ENCODE peak calls at places on chromosome 2, in eight cellular contexts. One of them, this sample, is unnamed.

GRCh38 chr2:39215545-39215944 is 28.2 kb downstream of the CDKL4 start:
- ATAC-seq in body of pancreas: no peak
- ATAC-seq in Right ventricle myocardium superior: no peak
- ATAC-seq in stimulated activated naive B cell treated with anti-CD40 and anti-IgM and Interleukin-4, amounts not matched to agents 10 μg/mL and 1 μg/mL and 100 μg/mL, for 72 hours: no peak
- ATAC-seq in GM12878: no peak
- ATAC-seq in RWPE2: no peak
- ATAC-seq in foreskin keratinocyte: no peak
- ATAC-seq in GM23338: no peak
- ATAC-seq in this sample: peak

GRCh38 chr2:239121600-239122012 is 273.7 kb downstream of the TWIST2 start:
- ATAC-seq in RWPE2: no peak
- ATAC-seq in stimulated activated naive B cell treated with anti-CD40 and anti-IgM and Interleukin-4, amounts not matched to agents 10 μg/mL and 1 μg/mL and 100 μg/mL, for 72 hours: no peak
- ATAC-seq in GM23338: no peak
- ATAC-seq in Right ventricle myocardium superior: peak
- ATAC-seq in foreskin keratinocyte: no peak
- ATAC-seq in GM12878: no peak
- ATAC-seq in body of pancreas: no peak
- ATAC-seq in this sample: no peak

GRCh38 chr2:140580799-140581198 is 1550.0 kb downstream of the LRP1B start:
- ATAC-seq in body of pancreas: no peak
- ATAC-seq in GM12878: no peak
- ATAC-seq in foreskin keratinocyte: peak
- ATAC-seq in GM23338: no peak
- ATAC-seq in Right ventricle myocardium superior: no peak
- ATAC-seq in RWPE2: peak
- ATAC-seq in stimulated activated naive B cell treated with anti-CD40 and anti-IgM and Interleukin-4, amounts not matched to agents 10 μg/mL and 1 μg/mL and 100 μg/mL, for 72 hours: no peak
- ATAC-seq in this sample: no peak

GRCh38 chr2:143802242-143802641 is 673.0 kb downstream of the ARHGAP15 start:
- ATAC-seq in body of pancreas: no peak
- ATAC-seq in Right ventricle myocardium superior: no peak
- ATAC-seq in GM12878: peak
- ATAC-seq in GM23338: no peak
- ATAC-seq in stimulated activated naive B cell treated with anti-CD40 and anti-IgM and Interleukin-4, amounts not matched to agents 10 μg/mL and 1 μg/mL and 100 μg/mL, for 72 hours: no peak
- ATAC-seq in RWPE2: peak
- ATAC-seq in foreskin keratinocyte: peak
- ATAC-seq in this sample: peak

GRCh38 chr2:55022486-55022885 is 27.8 kb downstream of the RTN4 start:
- ATAC-seq in stimulated activated naive B cell treated with anti-CD40 and anti-IgM and Interleukin-4, amounts not matched to agents 10 μg/mL and 1 μg/mL and 100 μg/mL, for 72 hours: no peak
- ATAC-seq in GM12878: no peak
- ATAC-seq in body of pancreas: no peak
- ATAC-seq in RWPE2: no peak
- ATAC-seq in GM23338: no peak
- ATAC-seq in Right ventricle myocardium superior: no peak
- ATAC-seq in foreskin keratinocyte: no peak
- ATAC-seq in this sample: no peak

GRCh38 chr2:151716721-151717120 is 17.6 kb downstream of the NEB start:
- ATAC-seq in Right ventricle myocardium superior: no peak
- ATAC-seq in GM23338: no peak
- ATAC-seq in stimulated activated naive B cell treated with anti-CD40 and anti-IgM and Interleukin-4, amounts not matched to agents 10 μg/mL and 1 μg/mL and 100 μg/mL, for 72 hours: no peak
- ATAC-seq in foreskin keratinocyte: no peak
- ATAC-seq in body of pancreas: no peak
- ATAC-seq in GM12878: no peak
- ATAC-seq in RWPE2: no peak
- ATAC-seq in this sample: no peak

GRCh38 chr2:144183744-144184143 is 336.2 kb downstream of the ZEB2 start:
- ATAC-seq in foreskin keratinocyte: no peak
- ATAC-seq in Right ventricle myocardium superior: no peak
- ATAC-seq in RWPE2: no peak
- ATAC-seq in GM12878: peak
- ATAC-seq in body of pancreas: no peak
- ATAC-seq in GM23338: no peak
- ATAC-seq in stimulated activated naive B cell treated with anti-CD40 and anti-IgM and Interleukin-4, amounts not matched to agents 10 μg/mL and 1 μg/mL and 100 μg/mL, for 72 hours: peak
- ATAC-seq in this sample: peak

GRCh38 chr2:173858297-173858731 is 106.9 kb downstream of the SP3 start:
- ATAC-seq in body of pancreas: no peak
- ATAC-seq in Right ventricle myocardium superior: no peak
- ATAC-seq in GM12878: peak
- ATAC-seq in foreskin keratinocyte: no peak
- ATAC-seq in stimulated activated naive B cell treated with anti-CD40 and anti-IgM and Interleukin-4, amounts not matched to agents 10 μg/mL and 1 μg/mL and 100 μg/mL, for 72 hours: peak
- ATAC-seq in RWPE2: no peak
- ATAC-seq in GM23338: peak
- ATAC-seq in this sample: no peak

GRCh38 chr2:42949125-42949524 is 156.7 kb upstream of the HAAO start:
- ATAC-seq in body of pancreas: no peak
- ATAC-seq in RWPE2: no peak
- ATAC-seq in foreskin keratinocyte: no peak
- ATAC-seq in GM12878: peak
- ATAC-seq in Right ventricle myocardium superior: no peak
- ATAC-seq in stimulated activated naive B cell treated with anti-CD40 and anti-IgM and Interleukin-4, amounts not matched to agents 10 μg/mL and 1 μg/mL and 100 μg/mL, for 72 hours: peak
- ATAC-seq in GM23338: no peak
- ATAC-seq in this sample: no peak

GRCh38 chr2:230512955-230513748 is 97.2 kb downstream of the SP100 start:
- ATAC-seq in stimulated activated naive B cell treated with anti-CD40 and anti-IgM and Interleukin-4, amounts not matched to agents 10 μg/mL and 1 μg/mL and 100 μg/mL, for 72 hours: no peak
- ATAC-seq in body of pancreas: no peak
- ATAC-seq in GM23338: no peak
- ATAC-seq in foreskin keratinocyte: no peak
- ATAC-seq in Right ventricle myocardium superior: no peak
- ATAC-seq in RWPE2: peak
- ATAC-seq in GM12878: no peak
- ATAC-seq in this sample: no peak

GRCh38 chr2:63589148-63589972 is 597 bp downstream of the MDH1 start:
- ATAC-seq in GM12878: peak
- ATAC-seq in foreskin keratinocyte: peak
- ATAC-seq in GM23338: peak
- ATAC-seq in Right ventricle myocardium superior: peak
- ATAC-seq in stimulated activated naive B cell treated with anti-CD40 and anti-IgM and Interleukin-4, amounts not matched to agents 10 μg/mL and 1 μg/mL and 100 μg/mL, for 72 hours: peak
- ATAC-seq in RWPE2: peak
- ATAC-seq in body of pancreas: no peak
- ATAC-seq in this sample: peak

GRCh38 chr2:165294912-165295311 is 55.7 kb downstream of the SCN2A start:
- ATAC-seq in RWPE2: no peak
- ATAC-seq in foreskin keratinocyte: no peak
- ATAC-seq in body of pancreas: no peak
- ATAC-seq in GM23338: no peak
- ATAC-seq in stimulated activated naive B cell treated with anti-CD40 and anti-IgM and Interleukin-4, amounts not matched to agents 10 μg/mL and 1 μg/mL and 100 μg/mL, for 72 hours: no peak
- ATAC-seq in Right ventricle myocardium superior: no peak
- ATAC-seq in GM12878: no peak
- ATAC-seq in this sample: no peak

GRCh38 chr2:39625927-39626270 is 39.8 kb upstream of the TMEM178A start:
- ATAC-seq in Right ventricle myocardium superior: no peak
- ATAC-seq in GM23338: no peak
- ATAC-seq in RWPE2: no peak
- ATAC-seq in foreskin keratinocyte: no peak
- ATAC-seq in GM12878: no peak
- ATAC-seq in body of pancreas: no peak
- ATAC-seq in stimulated activated naive B cell treated with anti-CD40 and anti-IgM and Interleukin-4, amounts not matched to agents 10 μg/mL and 1 μg/mL and 100 μg/mL, for 72 hours: no peak
- ATAC-seq in this sample: no peak

GRCh38 chr2:96111823-96112500 is 4.4 kb downstream of the ADRA2B start:
- ATAC-seq in GM12878: peak
- ATAC-seq in body of pancreas: no peak
- ATAC-seq in RWPE2: peak
- ATAC-seq in stimulated activated naive B cell treated with anti-CD40 and anti-IgM and Interleukin-4, amounts not matched to agents 10 μg/mL and 1 μg/mL and 100 μg/mL, for 72 hours: no peak
- ATAC-seq in foreskin keratinocyte: peak
- ATAC-seq in GM23338: no peak
- ATAC-seq in Right ventricle myocardium superior: no peak
- ATAC-seq in this sample: no peak

This sample was measured in activated T-helper 17 cell treated with anti-CD3 and anti-CD28 coated beads, Interleukin-2, amount 50 U/mL, for 72 hours.